ENCODE peak calls at places on chromosomes 12 and 14, in six cellular contexts. V is thoracic aorta, B is choroid plexus epithelial cell, M is type B pancreatic cell, Z is HFF-Myc, W is glutamatergic neuron. U is an unnamed sample.

GRCh38 chr14:105196228-105196960 is 15.3 kb upstream of the NUDT14 start:
- DNase-seq in B (no peak), V (no peak), W (peak; percentile 53), M (no peak), Z (no peak), U (no peak)

GRCh38 chr12:65164244-65164643 is 5.1 kb upstream of the LEMD3 start:
- DNase-seq in W (no peak), M (no peak), Z (no peak), B (no peak), V (no peak), U (no peak)

GRCh38 chr14:75840911-75841310 is 140.9 kb downstream of the TGFB3 start:
- DNase-seq in M (no peak), W (no peak), V (no peak), Z (no peak), B (no peak), U (no peak)

GRCh38 chr14:63155511-63156189 is 48.6 kb upstream of the RHOJ start:
- DNase-seq in V (no peak), Z (no peak), W (no peak), B (peak; percentile 33), M (no peak), U (no peak)

GRCh38 chr12:2509137-2509536 is 285.6 kb upstream of the FKBP4 start:
- DNase-seq in W (no peak), B (no peak), Z (no peak), M (no peak), V (no peak), U (no peak)

GRCh38 chr12:10243803-10244520 is 31.3 kb downstream of the GABARAPL1 start:
- DNase-seq in Z (no peak), V (no peak), B (no peak), W (no peak), M (no peak), U (no peak)

GRCh38 chr14:48349689-48350088 is 674.3 kb upstream of the MDGA2 start:
- DNase-seq in W (no peak), B (no peak), Z (no peak), M (no peak), V (no peak), U (no peak)

GRCh38 chr12:106130474-106131113 is 8.2 kb downstream of the NUAK1 start:
- DNase-seq in M (no peak), V (no peak), W (no peak), B (no peak), Z (no peak), U (no peak)

GRCh38 chr12:108352591-108352990 is 13.5 kb upstream of the CMKLR1 start:
- DNase-seq in V (no peak), B (no peak), M (no peak), Z (no peak), W (no peak), U (no peak)

GRCh38 chr14:59358105-59358504 is 107.1 kb downstream of the GPR135 start:
- DNase-seq in Z (peak; percentile 91), W (no peak), V (peak; percentile 32), M (no peak), B (peak; percentile 79), U (no peak)

GRCh38 chr14:105144231-105144665 is 24.3 kb downstream of the JAG2 start:
- DNase-seq in Z (no peak), V (no peak), B (no peak), M (no peak), W (no peak), U (no peak)

GRCh38 chr14:38994721-38995120 is 108.3 kb downstream of the SEC23A start:
- DNase-seq in Z (no peak), B (no peak), V (no peak), M (no peak), W (no peak), U (no peak)

GRCh38 chr14:42550282-42550681 is 943.6 kb downstream of the LRFN5 start:
- DNase-seq in M (no peak), Z (no peak), B (no peak), V (no peak), W (no peak), U (no peak)

GRCh38 chr12:22334696-22335290 is at the start of gene ST8SIA1:
- DNase-seq in Z (no peak), M (peak; percentile 71), V (no peak), B (peak; percentile 13), W (peak; percentile 71), U (no peak)

DNA sequence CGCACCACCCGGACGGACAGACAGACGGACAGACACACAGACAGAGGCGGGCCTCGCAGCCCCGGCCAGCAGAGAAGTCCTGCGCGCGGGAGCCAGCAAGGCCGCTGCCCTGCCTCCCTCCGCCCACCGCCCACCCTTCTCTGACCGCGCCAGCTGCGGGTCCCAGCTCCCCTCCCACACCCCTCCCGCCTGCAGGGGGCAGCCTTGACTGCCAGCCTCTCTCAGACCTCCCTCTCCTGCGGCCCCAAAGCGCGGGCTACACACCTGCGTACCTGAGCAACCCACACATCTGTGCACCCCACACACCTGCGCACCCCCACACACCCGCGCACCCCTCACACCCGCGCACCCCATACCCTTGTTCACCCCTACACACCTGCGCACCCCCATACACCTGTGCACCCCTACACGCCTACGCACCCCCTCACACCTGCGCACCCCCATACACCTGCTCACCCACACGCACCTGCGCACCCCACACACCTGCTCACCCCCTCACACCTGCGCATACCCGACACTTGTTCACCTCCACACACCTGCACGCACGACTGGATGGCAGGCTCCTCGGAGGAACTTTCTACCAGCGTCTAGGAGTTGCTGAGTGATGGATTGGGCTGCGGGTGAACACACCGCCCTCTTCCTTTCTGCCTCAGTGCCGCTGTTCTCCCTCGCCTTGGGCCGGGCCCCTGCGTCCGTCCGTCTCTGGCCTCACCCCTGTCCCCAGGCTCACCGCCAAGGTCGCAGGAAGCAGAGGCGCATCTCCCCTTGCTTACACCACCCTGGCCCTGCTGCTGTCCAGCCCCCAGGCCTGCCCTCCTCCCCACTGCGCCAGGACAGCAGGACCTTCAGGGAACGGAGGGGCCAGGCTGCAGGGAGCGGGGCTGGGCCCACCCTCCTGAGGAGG is 20.8 kb upstream of the TMEM106C start:
- DNase-seq in V (no peak), B (peak; percentile 11), W (peak; percentile 85), Z (no peak), M (no peak), U (no peak)
- TF ChIP-seq CTCF in V (no peak), B (peak; percentile 46), W (peak; percentile 62), Z (no peak), M (no peak), U (no peak)

GRCh38 chr14:32404784-32405573 is 75.9 kb downstream of the AKAP6 start:
- DNase-seq in W (no peak), V (no peak), B (no peak), Z (no peak), M (no peak), U (no peak)

GRCh38 chr14:32407170-32407569 is 78.1 kb downstream of the AKAP6 start:
- DNase-seq in V (no peak), M (no peak), B (peak; percentile 61), Z (no peak), W (no peak), U (no peak)

GRCh38 chr14:32403688-32404087 is 74.6 kb downstream of the AKAP6 start:
- DNase-seq in W (no peak), V (no peak), Z (no peak), M (no peak), B (peak; percentile 34), U (no peak)

GRCh38 chr14:32408018-32408417 is 78.9 kb downstream of the AKAP6 start:
- DNase-seq in V (no peak), Z (no peak), B (peak; percentile 36), M (no peak), W (no peak), U (no peak)

DNA sequence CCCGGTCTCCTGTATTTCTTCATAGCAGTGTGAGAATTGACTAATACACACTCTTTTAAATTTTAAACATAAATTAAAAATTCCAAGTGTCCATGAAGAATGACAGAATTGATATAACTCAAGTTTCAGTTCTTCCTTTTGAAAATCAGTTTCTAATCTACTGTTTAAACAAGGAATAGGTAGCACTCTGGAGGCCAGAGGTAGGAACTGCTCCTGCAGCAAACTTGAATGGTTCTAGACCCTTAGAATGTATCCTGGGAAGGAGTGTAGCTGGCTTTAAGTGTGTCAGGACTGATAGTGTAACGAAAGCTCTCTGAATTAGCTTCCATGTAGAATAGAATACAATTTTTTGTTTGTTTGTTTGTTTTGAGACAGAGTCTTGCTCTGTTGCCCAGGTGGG is 76.8 kb downstream of the AKAP6 start:
- DNase-seq in B (no peak), W (no peak), V (no peak), Z (no peak), M (no peak), U (no peak)
- TF ChIP-seq CTCF in B (peak; percentile 20), W (no peak), V (no peak), Z (no peak), M (peak; percentile 29), U (no peak)

DNA sequence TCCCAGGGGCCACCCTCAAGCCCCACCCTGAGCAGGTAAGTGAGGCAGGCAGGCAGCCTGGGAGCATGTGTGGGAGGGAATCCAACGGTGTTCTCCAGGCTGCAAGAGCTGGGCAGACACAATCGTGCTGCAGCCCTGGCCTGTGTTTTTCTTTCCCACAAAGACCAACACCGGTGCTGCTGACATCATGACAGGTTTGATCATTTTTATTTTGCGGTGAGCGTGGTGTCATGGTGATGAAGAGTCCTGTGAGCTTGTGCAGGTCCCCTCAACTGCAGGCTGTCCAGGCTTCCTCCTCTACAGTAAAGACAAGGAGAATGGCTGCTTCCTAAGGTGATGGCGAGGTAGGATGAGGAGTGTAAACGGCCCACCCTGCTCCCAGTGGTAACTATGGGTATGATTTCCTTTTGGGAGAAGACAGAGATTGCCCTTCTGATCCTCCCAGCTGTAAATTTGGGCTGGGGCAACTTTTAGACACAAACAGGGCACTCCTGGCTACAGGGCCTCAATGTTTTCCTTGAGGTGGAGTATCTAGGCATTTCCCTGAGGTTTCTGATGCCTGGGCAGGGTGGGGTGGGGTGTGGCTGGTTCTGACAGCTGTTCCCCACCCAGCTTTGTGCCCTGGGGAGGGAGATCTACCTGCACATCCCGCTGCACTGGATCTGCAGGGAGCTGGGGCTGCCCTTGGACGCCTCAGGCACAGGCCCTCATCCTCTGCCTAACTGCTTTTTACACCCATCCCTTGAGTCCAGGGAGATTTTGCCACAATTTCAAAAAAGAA is 109.1 kb downstream of the VCPKMT start:
- DNase-seq in M (no peak), W (no peak), B (no peak), V (no peak), Z (no peak), U (no peak)
- TF ChIP-seq CTCF in M (peak; percentile 29), W (no peak), B (no peak), V (no peak), Z (no peak), U (no peak)

GRCh38 chr14:77763978-77764377 is 3.0 kb upstream of the SNW1 start:
- DNase-seq in W (no peak), M (no peak), Z (no peak), V (no peak), B (no peak), U (no peak)
- TF ChIP-seq CTCF in W (no peak), M (no peak), Z (no peak), V (no peak), B (no peak), U (no peak)

GRCh38 chr14:21066882-21067502 is 3.1 kb upstream of the ARHGEF40 start:
- DNase-seq in M (no peak), B (peak; percentile 28), V (no peak), Z (no peak), W (no peak), U (no peak)
- TF ChIP-seq CTCF in M (peak; percentile 36), B (peak; percentile 50), V (no peak), Z (no peak), W (no peak), U (peak; percentile 44)

GRCh38 chr14:101928415-101928841 is 35.9 kb upstream of the DYNC1H1 start:
- DNase-seq in W (no peak), V (no peak), M (no peak), B (no peak), Z (no peak), U (no peak)
- TF ChIP-seq CTCF in W (no peak), V (no peak), M (no peak), B (no peak), Z (no peak), U (no peak)

GRCh38 chr14:65958664-65959562 is 527.3 kb upstream of the CCDC196 start:
- DNase-seq in B (peak; percentile 51), M (no peak), Z (no peak), W (no peak), V (no peak), U (no peak)
- TF ChIP-seq CTCF in B (peak; percentile 50), M (peak; percentile 79), Z (peak; percentile 33), W (peak; percentile 68), V (peak; percentile 10), U (peak; percentile 52)